ENCODE peak calls at places on chromosome 3, in nine cellular contexts. W, Q, T, M, X, J, I, Z and Y are unnamed samples.

GRCh38 chr3:136456196-136456595 is 206.1 kb downstream of the PCCB start:
- DNase-seq in T (no peak), Q (no peak), J (no peak), M (no peak), W (no peak), X (no peak), I (no peak), Z (no peak), Y (no peak)

GRCh38 chr3:146156801-146157310 is 4.1 kb downstream of the PLOD2 start:
- DNase-seq in M (no peak), Z (no peak), J (no peak), Q (no peak), W (no peak), I (no peak), X (no peak), T (no peak), Y (no peak)

GRCh38 chr3:144415492-144415891 is 443.9 kb downstream of the DIPK2A start:
- DNase-seq in Z (no peak), I (no peak), J (no peak), X (no peak), Q (no peak), W (no peak), T (no peak), M (no peak), Y (no peak)

GRCh38 chr3:70108072-70108471 is 108.5 kb downstream of the SAMMSON start:
- DNase-seq in I (no peak), Z (no peak), Q (no peak), W (no peak), M (peak; percentile 54), X (peak; percentile 8), T (no peak), J (peak; percentile 66), Y (peak; percentile 91)

GRCh38 chr3:105827959-105828358 is 40.9 kb downstream of the CBLB start:
- DNase-seq in X (peak; percentile 90), M (no peak), Z (peak; percentile 65), W (no peak), J (no peak), T (no peak), I (no peak), Q (no peak), Y (peak; percentile 69)

GRCh38 chr3:119310052-119310451 is 15.9 kb downstream of the ARHGAP31 start:
- DNase-seq in T (no peak), Z (no peak), W (no peak), J (no peak), M (no peak), X (peak; percentile 95), Q (no peak), I (no peak), Y (peak; percentile 61)

GRCh38 chr3:45993421-45994027 is 2.1 kb downstream of the FYCO1 start:
- DNase-seq in I (peak; percentile 34), X (peak; percentile 43), Q (no peak), M (no peak), J (no peak), W (no peak), Z (no peak), T (peak; percentile 63), Y (no peak)

GRCh38 chr3:167733961-167734497 is 663 bp downstream of the PDCD10 start:
- DNase-seq in I (no peak), J (no peak), W (no peak), T (no peak), M (no peak), X (peak; percentile 58), Z (no peak), Q (no peak), Y (no peak)

GRCh38 chr3:52085883-52086282 is 29.5 kb upstream of the DUSP7 start:
- DNase-seq in X (no peak), I (no peak), T (no peak), J (no peak), Z (no peak), Q (peak; percentile 32), W (peak; percentile 54), M (peak; percentile 6), Y (no peak)

GRCh38 chr3:45711936-45712335 is 22.7 kb downstream of the SACM1L start:
- DNase-seq in Z (no peak), M (no peak), J (no peak), T (no peak), W (no peak), X (peak; percentile 19), I (no peak), Q (no peak), Y (no peak)

GRCh38 chr3:195696632-195697278 is 24.0 kb upstream of the MUC20 start:
- DNase-seq in Q (peak; percentile 81), J (no peak), Z (no peak), T (no peak), X (no peak), W (peak; percentile 72), I (no peak), M (peak; percentile 39), Y (no peak)

GRCh38 chr3:71316378-71316777 is 267.1 kb downstream of the FOXP1 start:
- DNase-seq in W (no peak), T (no peak), Z (no peak), X (no peak), J (no peak), I (no peak), Q (no peak), M (no peak), Y (no peak)

GRCh38 chr3:189171707-189172106 is at the start of gene TPRG1:
- DNase-seq in Z (no peak), T (no peak), I (no peak), Q (no peak), M (no peak), X (no peak), W (no peak), J (no peak), Y (peak; percentile 49)

GRCh38 chr3:100993309-100993708 is at the start of gene ABI3BP:
- DNase-seq in Z (peak; percentile 66), M (peak; percentile 65), T (no peak), Q (peak; percentile 85), J (peak; percentile 68), W (peak; percentile 91), X (peak; percentile 95), I (no peak), Y (peak; percentile 57)

GRCh38 chr3:114428173-114428606 is 134.4 kb downstream of the TIGIT start:
- DNase-seq in M (no peak), X (no peak), T (no peak), Z (no peak), Q (no peak), W (no peak), I (no peak), J (no peak), Y (no peak)

GRCh38 chr3:2714856-2715255 is 395.3 kb downstream of the IL5RA start:
- DNase-seq in T (no peak), W (no peak), J (no peak), Q (no peak), X (no peak), M (no peak), I (no peak), Z (no peak), Y (no peak)

GRCh38 chr3:160673188-160673587 is 3.8 kb upstream of the ARL14 start:
- DNase-seq in W (no peak), T (no peak), Q (no peak), X (no peak), Z (no peak), J (no peak), M (no peak), I (no peak), Y (no peak)

GRCh38 chr3:156614642-156615511 is 59.5 kb upstream of the TIPARP start:
- DNase-seq in W (no peak), J (no peak), X (peak; percentile 81), M (no peak), Z (no peak), T (no peak), I (no peak), Q (no peak), Y (no peak)

GRCh38 chr3:183491923-183492848 is 63.3 kb downstream of the KLHL6 start:
- DNase-seq in Q (peak; percentile 79), Z (no peak), T (peak; percentile 44), I (no peak), W (no peak), J (no peak), X (no peak), M (no peak), Y (peak; percentile 44)

GRCh38 chr3:170809021-170809974 is 60.7 kb downstream of the RPL22L1 start:
- DNase-seq in Q (no peak), T (no peak), Z (peak; percentile 27), I (no peak), X (peak; percentile 86), J (peak; percentile 73), M (no peak), W (no peak), Y (peak; percentile 87)

GRCh38 chr3:196800742-196801141 is 61.1 kb downstream of the PAK2 start:
- DNase-seq in T (no peak), X (no peak), Z (no peak), I (no peak), Q (no peak), M (no peak), J (peak; percentile 59), W (no peak), Y (no peak)
- H3K36me3 ChIP-seq in T (peaks cover 11% of the 10 kb centered on the region), X (peaks cover 22% of the 10 kb centered on the region), Z (peaks cover 8% of the 10 kb centered on the region), I (no peaks in the 10 kb centered on the region), Q (peaks cover 6% of the 10 kb centered on the region), M (peaks cover 19% of the 10 kb centered on the region), J (no peaks in the 10 kb centered on the region), W (peaks cover 3% of the 10 kb centered on the region), Y (peaks cover 67% of the 10 kb centered on the region)

GRCh38 chr3:112794622-112795172 is 52.0 kb downstream of the CD200R1L start:
- DNase-seq in J (no peak), Z (no peak), W (no peak), T (no peak), X (no peak), M (no peak), Q (no peak), I (no peak), Y (peak; percentile 52)
- H3K4me1 ChIP-seq in J (peaks cover 11% of the 10 kb centered on the region), Z (peaks cover 10% of the 10 kb centered on the region), W (no peaks in the 10 kb centered on the region), T (peaks cover 24% of the 10 kb centered on the region), X (peaks cover 11% of the 10 kb centered on the region), M (no peaks in the 10 kb centered on the region), Q (no peaks in the 10 kb centered on the region), I (peaks cover 4% of the 10 kb centered on the region), Y (peaks cover 9% of the 10 kb centered on the region)

GRCh38 chr3:12058408-12058807 is 54.2 kb downstream of the SYN2 start:
- DNase-seq in M (no peak), I (no peak), X (no peak), Z (no peak), J (no peak), W (no peak), Q (no peak), T (no peak), Y (no peak)

GRCh38 chr3:12060139-12060831 is 56.1 kb downstream of the SYN2 start:
- DNase-seq in Z (no peak), T (no peak), Q (no peak), M (no peak), X (no peak), J (no peak), W (no peak), I (no peak), Y (no peak)

DNA sequence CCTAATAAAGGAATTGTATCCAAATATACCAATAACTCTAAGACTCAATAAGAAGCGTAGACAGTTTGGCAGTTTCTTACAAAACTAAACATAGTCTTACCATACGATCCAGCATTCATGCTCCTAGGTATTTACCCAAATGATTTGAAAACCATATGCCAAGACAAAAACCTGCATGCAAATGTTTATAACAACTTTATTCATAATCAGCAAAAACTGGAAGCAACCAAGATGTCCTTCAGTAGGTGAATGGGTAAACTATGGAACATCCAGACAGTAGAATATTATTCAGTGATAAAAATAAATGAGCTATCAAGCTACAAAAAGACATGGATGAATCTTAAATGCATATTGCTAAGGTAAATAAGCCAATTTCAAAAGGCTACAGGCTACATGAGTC is 58.4 kb downstream of the SYN2 start:
- DNase-seq in Z (no peak), Q (no peak), M (no peak), T (no peak), X (no peak), J (no peak), W (no peak), I (no peak), Y (no peak)
- H3K27ac ChIP-seq in Z (no peak overlapping the region), Q (no peak overlapping the region), M (no peak overlapping the region), T (no peak overlapping the region), X (no peak overlapping the region), J (no peak overlapping the region), W (no peak overlapping the region), I (no peak overlapping the region), Y (no peak overlapping the region)

GRCh38 chr3:37058117-37058516 is 64.8 kb downstream of the MLH1 start:
- DNase-seq in J (no peak), M (no peak), T (no peak), Q (no peak), W (no peak), X (no peak), Z (no peak), I (no peak), Y (no peak)
- H3K36me3 ChIP-seq in J (no peaks in the 10 kb centered on the region), M (peaks cover 20% of the 10 kb centered on the region), T (peaks cover 7% of the 10 kb centered on the region), Q (peaks cover 28% of the 10 kb centered on the region), W (peaks cover 11% of the 10 kb centered on the region), X (peaks cover 61% of the 10 kb centered on the region), Z (peaks cover 49% of the 10 kb centered on the region), I (peaks cover 16% of the 10 kb centered on the region), Y (peaks cover 60% of the 10 kb centered on the region)